ENCODE peak calls at places on chromosomes 5 and 9, in four cellular contexts. F is HCT116, T is K562, N is HepG2. Q is an unnamed sample.

GRCh38 chr5:100901851-100902341 is 1.2 kb downstream of the ST8SIA4 start:
- DNase-seq in F (no peak), T (no peak), N (no peak), Q (no peak)

GRCh38 chr5:1331861-1332405 is 13.0 kb downstream of the CLPTM1L start:
- DNase-seq in F (no peak), T (no peak), N (no peak), Q (no peak)

GRCh38 chr9:124392855-124393460 is 22.3 kb downstream of the PSMB7 start:
- DNase-seq in F (peak), T (peak), N (no peak), Q (peak)

GRCh38 chr9:35538361-35539234 is 48.7 kb downstream of the RUSC2 start:
- DNase-seq in F (no peak), T (no peak), N (no peak), Q (no peak)

GRCh38 chr9:110389148-110389783 is 51.6 kb upstream of the TXNDC8 start:
- DNase-seq in F (no peak), T (no peak), N (no peak), Q (no peak)

GRCh38 chr5:172188893-172189692 is 1.1 kb upstream of the STK10 start:
- DNase-seq in F (no peak), T (no peak), N (no peak), Q (no peak)

GRCh38 chr5:137201876-137202275 is 297.2 kb downstream of the SPOCK1 start:
- DNase-seq in F (no peak), T (no peak), N (no peak), Q (no peak)

GRCh38 chr5:168552146-168552545 is 23.0 kb downstream of the FBLL1 start:
- DNase-seq in F (no peak), T (no peak), N (no peak), Q (no peak)

GRCh38 chr9:98569070-98569469 is 139.7 kb downstream of the GABBR2 start:
- DNase-seq in F (no peak), T (no peak), N (no peak), Q (no peak)

GRCh38 chr5:172809774-172810173 is 24.3 kb upstream of the ERGIC1 start:
- DNase-seq in F (no peak), T (no peak), N (no peak), Q (no peak)

GRCh38 chr9:114611516-114612271 is 603 bp downstream of the TMEM268 start:
- DNase-seq in F (no peak), T (peak), N (no peak), Q (no peak)

GRCh38 chr9:96450613-96451544 is 910 bp downstream of the HABP4 start:
- DNase-seq in F (no peak), T (no peak), N (peak), Q (no peak)

GRCh38 chr9:6938447-6938846 is 180.7 kb downstream of the KDM4C start:
- DNase-seq in F (no peak), T (no peak), N (peak), Q (no peak)

GRCh38 chr5:156647034-156647451 is 203.1 kb upstream of the PPP1R2B start:
- DNase-seq in F (no peak), T (no peak), N (peak), Q (no peak)

GRCh38 chr9:69140123-69140741 is 33.8 kb upstream of the TJP2 start:
- DNase-seq in F (no peak), T (no peak), N (no peak), Q (no peak)

GRCh38 chr5:2751592-2752021 is at the start of gene IRX2:
- DNase-seq in F (no peak), T (no peak), N (no peak), Q (no peak)

DNA sequence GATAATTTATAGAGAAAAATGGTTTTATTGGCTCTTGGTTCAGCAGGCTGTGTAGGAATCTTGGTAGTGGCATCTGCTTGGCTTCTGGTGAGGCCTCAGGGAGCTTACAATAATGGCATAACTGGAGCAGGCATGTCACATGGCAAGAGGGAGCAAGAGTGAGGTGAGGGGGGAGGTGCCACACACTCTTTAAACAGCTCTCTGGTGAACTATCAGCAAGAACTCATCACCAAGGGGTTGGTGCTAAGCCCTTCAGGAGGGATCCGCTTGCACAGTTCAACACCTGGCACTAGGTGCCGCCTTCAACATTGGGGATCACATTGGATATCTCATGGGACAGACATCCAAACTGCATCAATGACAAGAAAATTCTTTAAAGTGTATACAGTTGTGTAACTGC is 10.5 kb downstream of the GPBP1 start:
- DNase-seq in F (no peak), T (peak), N (no peak), Q (no peak)
- TF ChIP-seq TCF7L2 in F (no peak), T (no peak), N (no peak), Q (no peak)

GRCh38 chr5:178308541-178309092 is 76.0 kb upstream of the PHYKPL start:
- DNase-seq in F (no peak), T (no peak), N (no peak), Q (no peak)

GRCh38 chr5:178307266-178308045 is 74.9 kb upstream of the PHYKPL start:
- DNase-seq in F (no peak), T (no peak), N (no peak), Q (no peak)

GRCh38 chr5:178310130-178310865 is 77.7 kb upstream of the PHYKPL start:
- DNase-seq in F (no peak), T (no peak), N (no peak), Q (no peak)

GRCh38 chr5:178306430-178307225 is 74.0 kb upstream of the PHYKPL start:
- DNase-seq in F (no peak), T (no peak), N (no peak), Q (no peak)

GRCh38 chr5:178309271-178310008 is 76.8 kb upstream of the PHYKPL start:
- DNase-seq in F (no peak), T (no peak), N (no peak), Q (no peak)
- TF ChIP-seq TCF7L2 in F (no peak), T (no peak), N (no peak), Q (no peak)

GRCh38 chr5:39624890-39625289 is 200.1 kb upstream of the DAB2 start:
- DNase-seq in F (no peak), T (no peak), N (peak), Q (no peak)
- TF ChIP-seq TCF7L2 in F (no peak), T (no peak), N (no peak), Q (no peak)

GRCh38 chr5:107134931-107135330 is 535.8 kb downstream of the EFNA5 start:
- DNase-seq in F (no peak), T (no peak), N (no peak), Q (no peak)

GRCh38 chr5:107135391-107135790 is 535.3 kb downstream of the EFNA5 start:
- DNase-seq in F (no peak), T (no peak), N (no peak), Q (no peak)
- TF ChIP-seq TCF7L2 in F (no peak), T (no peak), N (no peak), Q (no peak)

DNA sequence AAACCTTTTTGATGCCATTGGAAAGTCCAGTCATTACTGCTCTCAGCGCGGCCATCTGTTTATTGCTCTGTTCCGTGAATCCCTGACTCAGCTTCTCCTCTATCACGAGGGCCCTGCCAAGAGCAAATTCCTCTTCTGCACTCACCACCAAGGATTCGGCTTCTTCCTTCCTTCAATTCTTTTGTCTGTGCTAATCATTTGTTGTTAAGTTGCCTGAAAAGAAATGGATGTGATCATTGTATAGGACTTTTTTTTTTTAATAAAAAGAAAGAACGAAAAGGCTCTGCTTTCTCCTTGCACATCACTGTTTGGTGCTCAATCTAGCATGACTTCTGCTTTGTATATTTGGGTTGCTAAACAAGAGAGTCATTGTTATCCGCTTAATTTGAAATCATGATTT is 128.7 kb upstream of the PIK3R1 start:
- DNase-seq in F (no peak), T (no peak), N (no peak), Q (no peak)
- TF ChIP-seq TCF7L2 in F (no peak), T (no peak), N (no peak), Q (no peak)

GRCh38 chr5:110651507-110651906 is 75.0 kb downstream of the TMEM232 start:
- DNase-seq in F (no peak), T (no peak), N (no peak), Q (no peak)
- TF ChIP-seq TCF7L2 in F (no peak), T (no peak), N (no peak), Q (no peak)

GRCh38 chr9:78189461-78189860 is 46.4 kb upstream of the CEP78 start:
- DNase-seq in F (no peak), T (no peak), N (no peak), Q (no peak)
- TF ChIP-seq TCF7L2 in F (no peak), T (no peak), N (no peak), Q (no peak)